ENCODE peak calls at places on chromosomes 13 and 19, in ten cellular contexts. U is NB4, N is upper lobe of left lung, Q is suprapubic skin, G is lower leg skin, Y is HCT116, F is body of pancreas, T is adrenal gland, O is A549, W is ovary. H is an unnamed sample.

GRCh38 chr19:3398114-3398899 is 31.9 kb downstream of the NFIC start:
- DNase-seq in Y (no peak), Q (peak; percentile 89), W (peak; percentile 87), U (no peak), N (peak; percentile 91), O (no peak), T (peak; percentile 92), G (peak; percentile 96), F (peak; percentile 90), H (no peak)

GRCh38 chr13:83449666-83450395 is 432.4 kb downstream of the SLITRK1 start:
- DNase-seq in Q (no peak), O (peak; percentile 39), T (no peak), G (no peak), Y (no peak), W (no peak), F (no peak), N (no peak), U (no peak), H (peak; percentile 13)

GRCh38 chr19:17797397-17798201 is 2.7 kb downstream of the B3GNT3 start:
- DNase-seq in G (no peak), W (no peak), O (peak; percentile 84), U (no peak), Y (peak; percentile 94), T (no peak), N (no peak), F (peak; percentile 74), Q (no peak), H (peak; percentile 89)

GRCh38 chr19:47414469-47414868 is 4.9 kb downstream of the MEIS3 start:
- DNase-seq in F (peak; percentile 25), N (peak; percentile 79), T (peak; percentile 33), O (peak; percentile 82), Y (no peak), U (peak; percentile 89), W (no peak), Q (no peak), G (no peak), H (no peak)

GRCh38 chr19:35783469-35784400 is 8.4 kb downstream of the ARHGAP33 start:
- DNase-seq in G (no peak), Y (no peak), N (peak; percentile 76), Q (no peak), T (no peak), O (no peak), W (no peak), F (no peak), U (no peak), H (no peak)

GRCh38 chr19:38786572-38787265 is 2.3 kb upstream of the LGALS7B start:
- DNase-seq in G (no peak), T (no peak), O (no peak), Q (no peak), W (no peak), F (no peak), Y (no peak), N (no peak), U (no peak), H (no peak)

GRCh38 chr19:35587326-35587725 is 1.4 kb downstream of the PMIS2 start:
- DNase-seq in W (no peak), Q (no peak), U (no peak), N (no peak), T (no peak), O (no peak), F (no peak), G (no peak), Y (no peak), H (no peak)

GRCh38 chr13:98214008-98214643 is 37.1 kb upstream of the RNF113B start:
- DNase-seq in T (no peak), Y (no peak), N (peak; percentile 67), O (no peak), W (peak; percentile 65), F (no peak), Q (no peak), G (no peak), U (no peak), H (no peak)

GRCh38 chr19:1252818-1253513 is 4.6 kb downstream of the MIDN start:
- DNase-seq in N (peak; percentile 96), Y (no peak), W (peak; percentile 91), T (peak; percentile 96), U (peak; percentile 93), F (peak; percentile 88), Q (peak; percentile 96), O (peak; percentile 91), G (peak; percentile 98), H (peak; percentile 86)

GRCh38 chr19:58563823-58564222 is 5.4 kb upstream of the UBE2M start:
- DNase-seq in G (peak; percentile 59), F (no peak), U (no peak), T (no peak), Q (no peak), O (no peak), Y (no peak), W (peak; percentile 8), N (no peak), H (no peak)

GRCh38 chr19:58563034-58563573 is 4.7 kb upstream of the UBE2M start:
- DNase-seq in O (no peak), Q (peak; percentile 76), W (peak; percentile 61), G (peak; percentile 85), N (no peak), T (no peak), U (no peak), F (peak; percentile 48), Y (no peak), H (no peak)

GRCh38 chr19:58560921-58561320 is 2.5 kb upstream of the UBE2M start:
- DNase-seq in F (no peak), G (peak; percentile 79), N (no peak), W (no peak), Y (no peak), T (no peak), Q (no peak), U (no peak), O (no peak), H (no peak)

GRCh38 chr19:58561373-58562125 is 3.1 kb upstream of the UBE2M start:
- DNase-seq in N (no peak), U (no peak), O (no peak), W (no peak), G (no peak), Y (no peak), Q (no peak), T (no peak), F (no peak), H (no peak)

GRCh38 chr19:58562126-58563033 is 4.0 kb upstream of the UBE2M start:
- DNase-seq in U (no peak), O (no peak), G (peak; percentile 76), Y (no peak), T (peak; percentile 65), N (peak; percentile 90), F (peak; percentile 56), Q (no peak), W (peak; percentile 58), H (no peak)
- TF ChIP-seq POLR2A in U (no peak), O (peak; percentile 18), G (no peak), Y (no peak), T (peak; percentile 26), N (peak; percentile 50), F (peak; percentile 21), Q (no peak), W (no peak), H (peak; percentile 16)

GRCh38 chr19:46373573-46374359 is 26.9 kb downstream of the PPP5C start:
- DNase-seq in G (peak; percentile 95), U (no peak), F (peak; percentile 99), Y (no peak), O (peak; percentile 93), W (no peak), Q (peak; percentile 90), T (peak; percentile 49), N (peak; percentile 92), H (peak; percentile 78)
- TF ChIP-seq POLR2A in G (no peak), U (no peak), F (peak; percentile 45), Y (no peak), O (peak; percentile 21), W (no peak), Q (no peak), T (no peak), N (no peak), H (no peak)

GRCh38 chr19:48624791-48625723 is 5.8 kb downstream of the SPHK2 start:
- DNase-seq in F (no peak), T (no peak), N (no peak), Y (no peak), U (peak; percentile 29), W (no peak), Q (no peak), O (no peak), G (no peak), H (no peak)
- TF ChIP-seq POLR2A in F (no peak), T (no peak), N (no peak), Y (no peak), U (no peak), W (no peak), Q (no peak), O (no peak), G (no peak), H (no peak)

GRCh38 chr19:49011194-49011593 is 5.7 kb downstream of the LHB start:
- DNase-seq in U (no peak), Y (no peak), N (peak; percentile 48), W (no peak), O (no peak), Q (no peak), F (no peak), G (no peak), T (no peak), H (no peak)
- TF ChIP-seq POLR2A in U (no peak), Y (no peak), N (no peak), W (no peak), O (no peak), Q (no peak), F (no peak), G (no peak), T (no peak), H (no peak)

H was measured in H54.